ENCODE peak calls at places on chromosomes 11 and 22, in four cellular contexts. D is tibial artery, H is AG09309, U is MM.1S. O is an unnamed sample.

GRCh38 chr22:21816787-21817496 is 50.5 kb downstream of the MAPK1 start:
- DNase-seq in U (no peak), D (no peak), H (peak), O (peak)

GRCh38 chr11:84290647-84291046 is 1004.5 kb upstream of the CCDC90B start:
- DNase-seq in D (no peak), H (no peak), U (no peak), O (no peak)

GRCh38 chr11:113562576-113562975 is 87.4 kb upstream of the DRD2 start:
- DNase-seq in U (no peak), D (no peak), H (no peak), O (no peak)

GRCh38 chr11:97363331-97363730 is 973.5 kb downstream of the JRKL start:
- DNase-seq in D (no peak), H (no peak), U (no peak), O (no peak)

GRCh38 chr22:42548597-42549328 is 5.0 kb upstream of the SERHL2 start:
- DNase-seq in D (no peak), H (no peak), U (no peak), O (no peak)

GRCh38 chr22:49789289-49790141 is 38.2 kb downstream of the BRD1 start:
- DNase-seq in D (no peak), U (no peak), H (no peak), O (no peak)

GRCh38 chr11:115515647-115516046 is 11.4 kb upstream of the CADM1 start:
- DNase-seq in H (no peak), D (no peak), U (no peak), O (no peak)

GRCh38 chr11:19071255-19071654 is 10.7 kb upstream of the MRGPRX2 start:
- DNase-seq in U (peak), H (peak), D (no peak), O (peak)

GRCh38 chr11:19243143-19243542 is 2.4 kb upstream of the E2F8 start:
- DNase-seq in H (no peak), U (peak), D (no peak), O (no peak)

GRCh38 chr11:3853935-3854659 is 1.4 kb upstream of the STIM1 start:
- DNase-seq in U (peak), D (no peak), H (no peak), O (peak)

GRCh38 chr11:69388661-69389060 is 92.8 kb upstream of the LINC01488 start:
- DNase-seq in H (no peak), U (no peak), D (no peak), O (no peak)

GRCh38 chr11:14312736-14313438 is 46.1 kb downstream of the RRAS2 start:
- DNase-seq in D (no peak), H (peak), U (no peak), O (no peak)

GRCh38 chr11:19393941-19394340 is 153.2 kb upstream of the E2F8 start:
- DNase-seq in D (no peak), U (no peak), H (no peak), O (no peak)

GRCh38 chr22:27576815-27577564 is 224.6 kb downstream of the MN1 start:
- DNase-seq in U (no peak), H (no peak), D (no peak), O (no peak)

GRCh38 chr11:1854949-1855885 is 2.3 kb downstream of the LSP1 start:
- DNase-seq in H (no peak), U (no peak), D (no peak), O (no peak)

GRCh38 chr11:2462986-2463765 is 18.4 kb downstream of the KCNQ1 start:
- DNase-seq in U (no peak), D (peak), H (no peak), O (peak)

GRCh38 chr22:20319041-20319744 is 667 bp downstream of the DGCR6L start:
- DNase-seq in D (no peak), U (peak), H (no peak), O (peak)

GRCh38 chr11:10669258-10670033 is 24.1 kb downstream of the IRAG1 start:
- DNase-seq in U (peak), H (peak), D (no peak), O (no peak)

GRCh38 chr11:14499178-14499559 is 442 bp downstream of the COPB1 start:
- DNase-seq in U (no peak), D (no peak), H (no peak), O (no peak)

GRCh38 chr11:71080239-71081097 is 171.9 kb downstream of the SHANK2 start:
- DNase-seq in D (no peak), H (peak), U (peak), O (no peak)

GRCh38 chr22:19527321-19527721 is 3.1 kb upstream of the CLDN5 start:
- DNase-seq in D (peak), H (no peak), U (no peak), O (no peak)

GRCh38 chr22:27492566-27493201 is 308.9 kb downstream of the MN1 start:
- DNase-seq in U (peak), H (no peak), D (no peak), O (no peak)

GRCh38 chr11:19253817-19254216 is 13.1 kb upstream of the E2F8 start:
- DNase-seq in U (no peak), D (no peak), H (no peak), O (no peak)

GRCh38 chr11:88348870-88349269 is 11.3 kb upstream of the CTSC start:
- DNase-seq in U (no peak), D (no peak), H (no peak), O (no peak)

GRCh38 chr11:12242071-12242672 is 131.8 kb downstream of the MICAL2 start:
- DNase-seq in D (no peak), H (no peak), U (no peak), O (no peak)

GRCh38 chr11:48116437-48116836 is 100.2 kb upstream of the OR4B1 start:
- DNase-seq in H (no peak), D (no peak), U (no peak), O (no peak)

GRCh38 chr11:48111941-48112340 is 104.7 kb upstream of the OR4B1 start:
- DNase-seq in H (no peak), D (no peak), U (no peak), O (no peak)

GRCh38 chr11:48122246-48122645 is 94.4 kb upstream of the OR4B1 start:
- DNase-seq in H (no peak), D (no peak), U (no peak), O (no peak)

GRCh38 chr11:48114740-48115139 is 101.9 kb upstream of the OR4B1 start:
- DNase-seq in D (no peak), H (no peak), U (no peak), O (no peak)

DNA sequence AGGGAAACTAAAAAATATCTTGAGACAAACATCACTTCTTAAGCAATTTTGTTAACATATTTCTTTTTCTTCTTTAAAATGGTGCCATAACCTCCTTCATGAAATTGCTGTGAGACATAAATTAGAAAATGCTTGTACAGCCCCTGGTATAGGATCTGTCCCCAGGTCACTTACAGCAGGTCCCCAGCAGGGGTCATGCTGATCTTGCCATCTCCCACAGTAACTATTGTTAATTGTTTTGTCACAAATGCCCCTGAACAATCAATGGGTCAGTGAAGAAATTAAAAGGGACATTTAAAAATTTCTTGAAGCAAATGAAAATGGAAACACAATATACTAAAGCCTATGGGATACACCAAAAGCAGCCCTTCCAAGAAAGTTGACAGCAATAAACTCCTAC is 99.8 kb upstream of the OR4B1 start:
- DNase-seq in D (no peak), U (peak), H (no peak), O (no peak)
- TF ChIP-seq CTCF in D (peak), U (peak), H (peak), O (peak)

GRCh38 chr22:41216984-41217383 is 11.9 kb downstream of the L3MBTL2 start:
- DNase-seq in D (no peak), U (no peak), H (no peak), O (no peak)

GRCh38 chr22:41217553-41218157 is 12.5 kb downstream of the L3MBTL2 start:
- DNase-seq in H (peak), U (peak), D (no peak), O (peak)

GRCh38 chr22:41215409-41215808 is 10.3 kb downstream of the L3MBTL2 start:
- DNase-seq in H (no peak), U (no peak), D (no peak), O (no peak)

DNA sequence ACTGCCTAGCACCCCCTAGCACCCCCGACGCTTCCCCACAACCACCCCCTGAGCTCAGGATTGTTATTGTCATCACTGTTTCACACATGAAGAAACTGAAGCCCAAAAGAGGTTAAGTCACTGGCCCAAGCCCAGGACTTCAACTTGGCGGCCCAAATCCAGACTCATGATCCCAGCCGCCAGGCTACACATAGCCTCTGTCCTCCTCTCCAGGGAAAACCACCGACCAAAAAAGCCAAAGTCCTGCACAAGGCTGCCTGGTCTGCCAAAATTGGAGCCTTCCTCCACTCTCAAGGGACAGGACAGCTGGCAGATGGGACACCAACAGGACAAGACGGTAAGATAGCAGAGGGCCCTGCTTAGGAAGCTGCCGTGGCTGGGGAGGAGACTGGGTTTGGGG is 10.8 kb downstream of the L3MBTL2 start:
- DNase-seq in U (no peak), H (no peak), D (no peak), O (no peak)
- TF ChIP-seq CTCF in U (no peak), H (no peak), D (no peak), O (no peak)

GRCh38 chr22:30212363-30212995 is 34.1 kb downstream of the LIF start:
- DNase-seq in H (peak), U (no peak), D (peak), O (peak)
- TF ChIP-seq CTCF in H (peak), U (no peak), D (no peak), O (no peak)

GRCh38 chr22:31150615-31151014 is 9.4 kb upstream of the RNF185 start:
- DNase-seq in D (no peak), U (no peak), H (no peak), O (no peak)
- TF ChIP-seq CTCF in D (no peak), U (peak), H (peak), O (peak)